ENCODE peak calls at places on chromosome 7, in eight cellular contexts. One of them, this sample, is unnamed.

GRCh38 chr7:157125376-157126223 is 13.1 kb upstream of the UBE3C start:
- DNase-seq in HL-60: no peak
- DNase-seq in NCI-H446: no peak
- DNase-seq in astrocyte of the cerebellum: no peak
- DNase-seq in CD8-positive, alpha-beta T cell: peak
- DNase-seq in stimulated activated CD4-positive, alpha-beta T cell treated with anti-CD3 and anti-CD28 coated beads, Interleukin-4, amount 100 ng/mL, for 1 hour: no peak
- DNase-seq in GM19239: no peak
- DNase-seq in fibroblast of the conjunctiva: no peak
- DNase-seq in this sample: no peak

GRCh38 chr7:131325179-131325840 is 2.4 kb upstream of the MKLN1 start:
- DNase-seq in HL-60: no peak
- DNase-seq in fibroblast of the conjunctiva: no peak
- DNase-seq in NCI-H446: no peak
- DNase-seq in stimulated activated CD4-positive, alpha-beta T cell treated with anti-CD3 and anti-CD28 coated beads, Interleukin-4, amount 100 ng/mL, for 1 hour: no peak
- DNase-seq in GM19239: no peak
- DNase-seq in CD8-positive, alpha-beta T cell: no peak
- DNase-seq in astrocyte of the cerebellum: no peak
- DNase-seq in this sample: no peak

GRCh38 chr7:97016392-97017196 is 8.0 kb downstream of the DLX5 start:
- DNase-seq in NCI-H446: no peak
- DNase-seq in stimulated activated CD4-positive, alpha-beta T cell treated with anti-CD3 and anti-CD28 coated beads, Interleukin-4, amount 100 ng/mL, for 1 hour: no peak
- DNase-seq in GM19239: no peak
- DNase-seq in CD8-positive, alpha-beta T cell: no peak
- DNase-seq in astrocyte of the cerebellum: no peak
- DNase-seq in fibroblast of the conjunctiva: no peak
- DNase-seq in HL-60: no peak
- DNase-seq in this sample: no peak

GRCh38 chr7:157000047-157000726 is 10.3 kb downstream of the MNX1 start:
- DNase-seq in HL-60: no peak
- DNase-seq in fibroblast of the conjunctiva: no peak
- DNase-seq in CD8-positive, alpha-beta T cell: no peak
- DNase-seq in GM19239: no peak
- DNase-seq in astrocyte of the cerebellum: no peak
- DNase-seq in NCI-H446: no peak
- DNase-seq in stimulated activated CD4-positive, alpha-beta T cell treated with anti-CD3 and anti-CD28 coated beads, Interleukin-4, amount 100 ng/mL, for 1 hour: no peak
- DNase-seq in this sample: no peak

GRCh38 chr7:148540041-148540738 is 50.4 kb upstream of the C7orf33 start:
- DNase-seq in stimulated activated CD4-positive, alpha-beta T cell treated with anti-CD3 and anti-CD28 coated beads, Interleukin-4, amount 100 ng/mL, for 1 hour: no peak
- DNase-seq in CD8-positive, alpha-beta T cell: no peak
- DNase-seq in GM19239: no peak
- DNase-seq in HL-60: no peak
- DNase-seq in astrocyte of the cerebellum: peak
- DNase-seq in NCI-H446: no peak
- DNase-seq in fibroblast of the conjunctiva: peak
- DNase-seq in this sample: peak

GRCh38 chr7:101094791-101095375 is 9.6 kb downstream of the TRIM56 start:
- DNase-seq in NCI-H446: no peak
- DNase-seq in HL-60: peak
- DNase-seq in astrocyte of the cerebellum: no peak
- DNase-seq in CD8-positive, alpha-beta T cell: no peak
- DNase-seq in stimulated activated CD4-positive, alpha-beta T cell treated with anti-CD3 and anti-CD28 coated beads, Interleukin-4, amount 100 ng/mL, for 1 hour: peak
- DNase-seq in GM19239: no peak
- DNase-seq in fibroblast of the conjunctiva: peak
- DNase-seq in this sample: peak

GRCh38 chr7:50512384-50512783 is 52.8 kb downstream of the DDC start:
- DNase-seq in CD8-positive, alpha-beta T cell: no peak
- DNase-seq in fibroblast of the conjunctiva: no peak
- DNase-seq in stimulated activated CD4-positive, alpha-beta T cell treated with anti-CD3 and anti-CD28 coated beads, Interleukin-4, amount 100 ng/mL, for 1 hour: no peak
- DNase-seq in HL-60: no peak
- DNase-seq in GM19239: no peak
- DNase-seq in astrocyte of the cerebellum: no peak
- DNase-seq in NCI-H446: no peak
- DNase-seq in this sample: no peak

GRCh38 chr7:139696547-139696946 is 81.3 kb downstream of the HIPK2 start:
- DNase-seq in NCI-H446: no peak
- DNase-seq in stimulated activated CD4-positive, alpha-beta T cell treated with anti-CD3 and anti-CD28 coated beads, Interleukin-4, amount 100 ng/mL, for 1 hour: no peak
- DNase-seq in fibroblast of the conjunctiva: no peak
- DNase-seq in HL-60: peak
- DNase-seq in GM19239: no peak
- DNase-seq in astrocyte of the cerebellum: no peak
- DNase-seq in CD8-positive, alpha-beta T cell: no peak
- DNase-seq in this sample: no peak

GRCh38 chr7:151232272-151233110 is at the start of gene CHPF2:
- DNase-seq in NCI-H446: peak
- DNase-seq in astrocyte of the cerebellum: peak
- DNase-seq in fibroblast of the conjunctiva: peak
- DNase-seq in HL-60: peak
- DNase-seq in stimulated activated CD4-positive, alpha-beta T cell treated with anti-CD3 and anti-CD28 coated beads, Interleukin-4, amount 100 ng/mL, for 1 hour: peak
- DNase-seq in GM19239: peak
- DNase-seq in CD8-positive, alpha-beta T cell: peak
- DNase-seq in this sample: peak

GRCh38 chr7:34747176-34747781 is 89.3 kb downstream of the NPSR1 start:
- DNase-seq in CD8-positive, alpha-beta T cell: no peak
- DNase-seq in NCI-H446: no peak
- DNase-seq in stimulated activated CD4-positive, alpha-beta T cell treated with anti-CD3 and anti-CD28 coated beads, Interleukin-4, amount 100 ng/mL, for 1 hour: no peak
- DNase-seq in fibroblast of the conjunctiva: no peak
- DNase-seq in GM19239: no peak
- DNase-seq in HL-60: no peak
- DNase-seq in astrocyte of the cerebellum: no peak
- DNase-seq in this sample: no peak

GRCh38 chr7:1946025-1946424 is 275.9 kb downstream of the ELFN1 start:
- DNase-seq in astrocyte of the cerebellum: no peak
- DNase-seq in fibroblast of the conjunctiva: no peak
- DNase-seq in CD8-positive, alpha-beta T cell: no peak
- DNase-seq in HL-60: no peak
- DNase-seq in stimulated activated CD4-positive, alpha-beta T cell treated with anti-CD3 and anti-CD28 coated beads, Interleukin-4, amount 100 ng/mL, for 1 hour: no peak
- DNase-seq in GM19239: no peak
- DNase-seq in NCI-H446: no peak
- DNase-seq in this sample: no peak

GRCh38 chr7:80637911-80638765 is at the start of gene CD36:
- DNase-seq in HL-60: peak
- DNase-seq in fibroblast of the conjunctiva: no peak
- DNase-seq in astrocyte of the cerebellum: no peak
- DNase-seq in NCI-H446: no peak
- DNase-seq in CD8-positive, alpha-beta T cell: no peak
- DNase-seq in GM19239: no peak
- DNase-seq in stimulated activated CD4-positive, alpha-beta T cell treated with anti-CD3 and anti-CD28 coated beads, Interleukin-4, amount 100 ng/mL, for 1 hour: no peak
- DNase-seq in this sample: no peak

GRCh38 chr7:114086906-114087651 is 168.3 kb upstream of the PPP1R3A start:
- DNase-seq in fibroblast of the conjunctiva: no peak
- DNase-seq in HL-60: no peak
- DNase-seq in astrocyte of the cerebellum: no peak
- DNase-seq in CD8-positive, alpha-beta T cell: no peak
- DNase-seq in stimulated activated CD4-positive, alpha-beta T cell treated with anti-CD3 and anti-CD28 coated beads, Interleukin-4, amount 100 ng/mL, for 1 hour: no peak
- DNase-seq in NCI-H446: no peak
- DNase-seq in GM19239: no peak
- DNase-seq in this sample: no peak

GRCh38 chr7:134712196-134712595 is 65.5 kb downstream of the BPGM start:
- DNase-seq in fibroblast of the conjunctiva: no peak
- DNase-seq in GM19239: no peak
- DNase-seq in HL-60: no peak
- DNase-seq in astrocyte of the cerebellum: no peak
- DNase-seq in NCI-H446: no peak
- DNase-seq in stimulated activated CD4-positive, alpha-beta T cell treated with anti-CD3 and anti-CD28 coated beads, Interleukin-4, amount 100 ng/mL, for 1 hour: no peak
- DNase-seq in CD8-positive, alpha-beta T cell: no peak
- DNase-seq in this sample: no peak

GRCh38 chr7:94003446-94004023 is 620 bp downstream of the BET1 start:
- DNase-seq in CD8-positive, alpha-beta T cell: no peak
- DNase-seq in GM19239: peak
- DNase-seq in HL-60: peak
- DNase-seq in astrocyte of the cerebellum: no peak
- DNase-seq in NCI-H446: no peak
- DNase-seq in fibroblast of the conjunctiva: no peak
- DNase-seq in stimulated activated CD4-positive, alpha-beta T cell treated with anti-CD3 and anti-CD28 coated beads, Interleukin-4, amount 100 ng/mL, for 1 hour: peak
- DNase-seq in this sample: peak

GRCh38 chr7:90596745-90597526 is 815 bp downstream of the CDK14 start:
- DNase-seq in GM19239: no peak
- DNase-seq in CD8-positive, alpha-beta T cell: no peak
- DNase-seq in astrocyte of the cerebellum: no peak
- DNase-seq in HL-60: peak
- DNase-seq in stimulated activated CD4-positive, alpha-beta T cell treated with anti-CD3 and anti-CD28 coated beads, Interleukin-4, amount 100 ng/mL, for 1 hour: no peak
- DNase-seq in fibroblast of the conjunctiva: no peak
- DNase-seq in NCI-H446: no peak
- DNase-seq in this sample: no peak

GRCh38 chr7:157470017-157470322 is 133.2 kb downstream of the DNAJB6 start:
- DNase-seq in GM19239: no peak
- DNase-seq in stimulated activated CD4-positive, alpha-beta T cell treated with anti-CD3 and anti-CD28 coated beads, Interleukin-4, amount 100 ng/mL, for 1 hour: no peak
- DNase-seq in fibroblast of the conjunctiva: no peak
- DNase-seq in HL-60: no peak
- DNase-seq in astrocyte of the cerebellum: no peak
- DNase-seq in NCI-H446: no peak
- DNase-seq in CD8-positive, alpha-beta T cell: no peak
- DNase-seq in this sample: no peak

GRCh38 chr7:41834805-41835694 is 132.2 kb upstream of the INHBA start:
- DNase-seq in stimulated activated CD4-positive, alpha-beta T cell treated with anti-CD3 and anti-CD28 coated beads, Interleukin-4, amount 100 ng/mL, for 1 hour: no peak
- DNase-seq in fibroblast of the conjunctiva: no peak
- DNase-seq in HL-60: no peak
- DNase-seq in astrocyte of the cerebellum: no peak
- DNase-seq in CD8-positive, alpha-beta T cell: no peak
- DNase-seq in GM19239: no peak
- DNase-seq in NCI-H446: no peak
- DNase-seq in this sample: peak